ENCODE peak calls at places on chromosome 16, in ten cellular contexts. R is mammary epithelial cell, P is foreskin fibroblast, W is fibroblast of pulmonary artery, T is transverse colon, J is PC-3, C is lower leg skin, N is hepatocyte, S is breast epithelium, H is thoracic aorta. B is an unnamed sample.

GRCh38 chr16:11980167-11980844 is 3.8 kb downstream of the SNX29 start:
- DNase-seq in T (no peak), R (no peak), N (no peak), C (no peak), J (no peak), H (no peak), S (no peak), P (no peak), W (no peak), B (no peak)

GRCh38 chr16:54411555-54411954 is 125.0 kb upstream of the IRX3 start:
- DNase-seq in H (no peak), T (no peak), N (no peak), W (no peak), P (no peak), J (no peak), S (no peak), R (no peak), C (no peak), B (no peak)

GRCh38 chr16:78988361-78988992 is 612.1 kb downstream of the MAF start:
- DNase-seq in W (no peak), C (no peak), N (no peak), H (no peak), P (no peak), S (no peak), T (no peak), R (no peak), J (no peak), B (no peak)

GRCh38 chr16:84340305-84341040 is 27.9 kb upstream of the ATP2C2 start:
- DNase-seq in P (peak), H (no peak), C (peak), R (peak), J (peak), N (peak), W (peak), S (peak), T (peak), B (peak)

GRCh38 chr16:84618428-84619102 is 687 bp upstream of the COTL1 start:
- DNase-seq in J (peak), C (no peak), N (peak), S (peak), W (peak), P (peak), T (no peak), R (peak), H (no peak), B (peak)

GRCh38 chr16:84759061-84759460 is 59.3 kb downstream of the USP10 start:
- DNase-seq in R (no peak), S (no peak), P (no peak), N (no peak), W (no peak), J (no peak), H (no peak), C (no peak), T (no peak), B (no peak)

GRCh38 chr16:71746442-71747046 is 22.0 kb upstream of the PHLPP2 start:
- DNase-seq in T (no peak), W (peak), C (no peak), R (peak), S (no peak), J (peak), H (no peak), P (peak), N (peak), B (peak)

GRCh38 chr16:67881557-67882220 is 3.0 kb upstream of the NRN1L start:
- DNase-seq in J (no peak), S (no peak), C (no peak), P (no peak), R (no peak), T (no peak), W (no peak), N (no peak), H (no peak), B (no peak)

GRCh38 chr16:74305286-74305685 is 8.7 kb downstream of the PSMD7 start:
- DNase-seq in P (no peak), S (no peak), R (no peak), N (no peak), T (no peak), H (no peak), W (no peak), C (no peak), J (no peak), B (no peak)

GRCh38 chr16:5428932-5429331 is 331.3 kb upstream of the EEF2KMT start:
- DNase-seq in S (no peak), P (no peak), R (no peak), J (peak), N (peak), H (no peak), W (no peak), C (no peak), T (peak), B (no peak)

DNA sequence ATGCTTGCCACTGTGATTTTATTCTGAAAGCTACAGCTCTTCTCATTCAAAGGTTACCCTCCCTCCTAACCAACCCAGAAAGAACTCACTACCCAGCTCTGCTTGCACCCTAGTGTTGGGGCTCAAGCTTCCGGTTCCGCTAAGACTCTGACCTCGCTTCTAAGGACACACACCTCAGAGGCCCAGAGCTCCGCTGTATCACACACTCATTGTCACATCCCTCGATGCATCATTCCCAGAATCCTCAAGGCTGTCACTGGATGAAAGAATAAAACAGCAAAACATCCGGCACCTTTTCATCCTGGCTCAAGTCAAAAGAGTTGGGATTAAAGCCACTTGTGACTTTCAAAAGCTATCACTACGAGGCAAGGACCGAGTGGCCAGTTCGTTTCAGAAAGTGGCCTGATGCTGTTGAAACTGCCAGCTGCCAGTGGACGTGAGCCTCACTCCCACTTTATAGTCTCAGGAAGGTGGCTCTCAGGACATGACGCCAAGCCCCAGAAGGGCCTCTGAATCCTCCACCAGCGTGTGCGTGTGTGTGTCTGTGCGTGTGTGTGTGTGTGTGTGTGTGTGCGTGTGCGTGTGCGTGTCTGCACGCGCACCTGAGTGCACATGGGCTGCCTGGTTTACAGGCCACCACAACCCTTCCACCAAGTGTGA is 29.0 kb downstream of the ZFHX3 start:
- DNase-seq in R (no peak), P (no peak), H (no peak), W (no peak), N (no peak), J (no peak), S (no peak), C (no peak), T (no peak), B (no peak)
- TF ChIP-seq CTCF in R (no peak), P (no peak), H (no peak), W (no peak), N (no peak), J (no peak), S (no peak), C (no peak), T (no peak), B (no peak)

DNA sequence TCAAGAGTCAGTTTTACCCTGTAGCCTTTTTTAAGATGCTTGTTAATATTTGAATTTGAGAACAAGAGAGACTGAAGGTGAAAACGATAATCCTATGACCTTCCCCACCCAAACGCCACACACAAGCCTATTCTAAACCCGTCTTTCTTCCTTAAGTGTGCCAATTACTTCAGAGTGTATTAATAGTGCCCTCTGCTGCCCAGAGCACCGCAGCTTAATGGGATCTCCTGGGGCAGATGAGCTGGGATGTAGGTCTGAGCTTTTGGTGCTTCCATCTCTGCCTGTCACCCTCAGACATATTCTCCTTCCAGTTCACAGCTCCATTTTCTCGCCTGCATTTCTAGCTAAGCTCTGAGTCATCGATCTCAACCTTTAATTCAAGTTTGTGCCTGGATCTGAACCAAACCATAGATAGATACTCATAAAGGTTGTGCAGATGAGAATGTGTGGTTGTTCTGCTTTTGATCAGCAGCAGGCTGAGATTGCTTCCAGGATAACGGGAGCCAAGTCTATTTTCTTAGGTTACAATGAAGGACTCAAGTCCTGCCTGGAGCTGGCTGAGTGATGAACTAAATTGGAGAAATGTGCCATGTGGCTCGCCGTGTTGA is 46.4 kb upstream of the CDH13 start:
- DNase-seq in H (no peak), R (peak), C (no peak), S (no peak), N (peak), W (peak), T (no peak), J (peak), P (peak), B (peak)
- TF ChIP-seq CTCF in H (peak), R (peak), C (no peak), S (peak), N (peak), W (peak), T (no peak), J (peak), P (peak), B (peak)

GRCh38 chr16:65991149-65991701 is 375.3 kb upstream of the CDH5 start:
- DNase-seq in S (peak), R (no peak), C (no peak), J (no peak), N (no peak), H (no peak), W (no peak), P (no peak), T (no peak), B (no peak)
- TF ChIP-seq CTCF in S (no peak), R (no peak), C (no peak), J (no peak), N (no peak), H (no peak), W (no peak), P (no peak), T (no peak), B (no peak)

GRCh38 chr16:52861614-52862022 is 191.1 kb downstream of the CHD9NB start:
- DNase-seq in N (peak), J (peak), H (no peak), R (peak), P (peak), C (no peak), W (peak), T (peak), S (no peak), B (peak)
- TF ChIP-seq CTCF in N (peak), J (no peak), H (no peak), R (peak), P (no peak), C (no peak), W (peak), T (peak), S (no peak), B (peak)

GRCh38 chr16:82668094-82668493 is 41.3 kb downstream of the CDH13 start:
- DNase-seq in T (no peak), W (no peak), P (no peak), N (no peak), C (no peak), S (no peak), R (no peak), H (no peak), J (no peak), B (no peak)

GRCh38 chr16:82675300-82675699 is 48.5 kb downstream of the CDH13 start:
- DNase-seq in C (no peak), R (no peak), H (no peak), W (no peak), P (no peak), J (no peak), N (no peak), T (no peak), S (no peak), B (no peak)

GRCh38 chr16:82672676-82673075 is 45.9 kb downstream of the CDH13 start:
- DNase-seq in T (no peak), S (no peak), R (peak), H (no peak), P (no peak), J (peak), W (no peak), N (no peak), C (no peak), B (peak)

GRCh38 chr16:82667437-82667836 is 40.7 kb downstream of the CDH13 start:
- DNase-seq in P (no peak), R (no peak), T (no peak), C (no peak), N (no peak), J (no peak), S (no peak), W (no peak), H (no peak), B (no peak)

DNA sequence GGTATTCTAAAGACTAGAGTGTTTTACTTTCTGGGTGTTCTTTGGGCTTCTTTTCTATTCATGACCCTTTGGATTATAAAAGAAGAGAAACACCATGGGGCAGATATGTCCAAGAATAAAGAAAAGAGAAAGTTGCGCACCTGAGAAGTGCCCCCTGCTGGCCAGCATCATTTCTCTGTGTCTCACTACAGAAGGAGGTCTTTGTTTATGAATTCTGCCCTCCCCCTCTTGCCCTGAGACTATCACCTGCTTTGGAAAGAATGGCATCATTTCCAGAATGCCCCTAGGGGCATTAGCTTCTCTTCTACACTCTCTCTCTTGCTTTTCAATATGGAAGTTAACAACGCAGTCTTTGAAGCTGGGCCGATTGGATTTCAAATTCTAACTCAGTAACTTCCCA is 45.0 kb downstream of the CDH13 start:
- DNase-seq in N (no peak), R (no peak), S (no peak), W (no peak), P (no peak), H (no peak), C (no peak), T (peak), J (peak), B (peak)
- TF ChIP-seq CTCF in N (peak), R (peak), S (no peak), W (peak), P (peak), H (no peak), C (no peak), T (peak), J (peak), B (peak)

B was measured in MCF 10A.